ENCODE peak calls at places on chromosomes 12 and 14, in nine cellular contexts. W, V, U, Q, D, I, N, X and Y are unnamed samples. For H3K4me1, the result is how much of the 10 kb centered on the place peaks cover.

GRCh38 chr12:10562306-10562933 is 51.0 kb downstream of the MAGOHB start:
- DNase-seq in U (no peak), Q (no peak), W (peak), X (no peak), D (no peak), N (no peak), I (no peak), V (no peak), Y (no peak)

GRCh38 chr12:93379432-93380308 is 1.9 kb downstream of the NUDT4 start:
- DNase-seq in N (no peak), Q (no peak), I (no peak), W (no peak), D (no peak), V (no peak), U (no peak), X (no peak), Y (no peak)

GRCh38 chr12:22410497-22410896 is 76.0 kb upstream of the ST8SIA1 start:
- DNase-seq in I (no peak), X (no peak), U (no peak), D (no peak), N (no peak), V (no peak), Q (no peak), W (no peak), Y (no peak)

GRCh38 chr12:58342736-58343135 is 401.4 kb downstream of the ATP23 start:
- DNase-seq in N (no peak), I (no peak), U (no peak), X (no peak), W (no peak), Q (no peak), V (no peak), D (no peak), Y (no peak)

GRCh38 chr14:55532645-55533309 is 47.2 kb upstream of the KTN1 start:
- DNase-seq in I (no peak), U (no peak), D (no peak), Q (no peak), V (no peak), W (peak), X (no peak), N (no peak), Y (no peak)

GRCh38 chr14:88535149-88535548 is 19.7 kb downstream of the PTPN21 start:
- DNase-seq in N (no peak), V (no peak), I (no peak), X (no peak), D (no peak), W (no peak), U (no peak), Q (no peak), Y (no peak)

GRCh38 chr14:32400480-32400879 is 71.4 kb downstream of the AKAP6 start:
- DNase-seq in N (no peak), D (no peak), I (no peak), W (no peak), Q (no peak), V (no peak), X (no peak), U (no peak), Y (no peak)

GRCh38 chr12:55780695-55781094 is 36.8 kb downstream of the SARNP start:
- DNase-seq in V (no peak), I (no peak), U (no peak), W (no peak), N (no peak), X (no peak), Q (no peak), D (no peak), Y (no peak)

GRCh38 chr12:123808167-123808566 is 46.1 kb downstream of the DNAH10 start:
- DNase-seq in N (no peak), U (no peak), D (no peak), V (no peak), X (no peak), W (no peak), Q (peak), I (no peak), Y (peak)

GRCh38 chr12:47102845-47103666 is 23.3 kb upstream of the AMIGO2 start:
- DNase-seq in I (no peak), Q (no peak), D (no peak), N (no peak), V (no peak), W (no peak), X (no peak), U (no peak), Y (no peak)

GRCh38 chr14:36517242-36518030 is 2.6 kb downstream of the NKX2-1 start:
- DNase-seq in U (no peak), N (no peak), V (no peak), Q (no peak), I (no peak), D (no peak), X (peak), W (no peak), Y (no peak)

GRCh38 chr12:103128862-103129501 is 171.5 kb downstream of the ASCL1 start:
- DNase-seq in V (no peak), N (no peak), D (no peak), Q (no peak), X (no peak), U (no peak), W (no peak), I (no peak), Y (no peak)

GRCh38 chr12:95215925-95216324 is 1.3 kb downstream of the FGD6 start:
- DNase-seq in D (no peak), W (no peak), Q (no peak), U (no peak), I (no peak), X (no peak), N (no peak), V (no peak), Y (no peak)

GRCh38 chr14:72613196-72613974 is 280.5 kb downstream of the DPF3 start:
- DNase-seq in D (peak), U (no peak), X (peak), Q (peak), W (no peak), N (no peak), I (no peak), V (peak), Y (no peak)

GRCh38 chr12:28708918-28709371 is 440.1 kb upstream of the FAR2 start:
- DNase-seq in W (no peak), X (no peak), U (no peak), Q (no peak), V (no peak), D (no peak), N (no peak), I (no peak), Y (no peak)

GRCh38 chr12:50533203-50533584 is 28.4 kb downstream of the DIP2B start:
- DNase-seq in I (no peak), Q (no peak), X (no peak), V (no peak), U (no peak), N (no peak), D (no peak), W (no peak), Y (no peak)

GRCh38 chr12:5177731-5178130 is 134.1 kb downstream of the KCNA5 start:
- DNase-seq in X (no peak), Q (no peak), N (no peak), U (no peak), V (no peak), W (no peak), I (no peak), D (no peak), Y (no peak)

GRCh38 chr14:92387610-92388009 is 64.6 kb downstream of the SLC24A4 start:
- DNase-seq in V (no peak), N (no peak), W (no peak), X (no peak), U (no peak), Q (no peak), D (no peak), I (no peak), Y (no peak)

GRCh38 chr12:127272864-127273263 is 994.1 kb upstream of the TMEM132C start:
- DNase-seq in U (no peak), V (no peak), N (no peak), I (no peak), X (no peak), W (no peak), D (no peak), Q (no peak), Y (no peak)

GRCh38 chr12:68317047-68317667 is 15.0 kb downstream of the MDM1 start:
- DNase-seq in I (no peak), V (no peak), U (no peak), W (no peak), Q (peak), N (no peak), D (no peak), X (no peak), Y (no peak)

GRCh38 chr14:68088463-68088862 is 268.9 kb downstream of the RAD51B start:
- DNase-seq in N (no peak), V (no peak), I (no peak), D (peak), W (no peak), U (no peak), Q (no peak), X (no peak), Y (no peak)

GRCh38 chr14:93832665-93833064 is 44.4 kb upstream of the PRIMA1 start:
- DNase-seq in N (no peak), U (no peak), W (no peak), X (peak), V (peak), Q (peak), I (no peak), D (no peak), Y (no peak)

DNA sequence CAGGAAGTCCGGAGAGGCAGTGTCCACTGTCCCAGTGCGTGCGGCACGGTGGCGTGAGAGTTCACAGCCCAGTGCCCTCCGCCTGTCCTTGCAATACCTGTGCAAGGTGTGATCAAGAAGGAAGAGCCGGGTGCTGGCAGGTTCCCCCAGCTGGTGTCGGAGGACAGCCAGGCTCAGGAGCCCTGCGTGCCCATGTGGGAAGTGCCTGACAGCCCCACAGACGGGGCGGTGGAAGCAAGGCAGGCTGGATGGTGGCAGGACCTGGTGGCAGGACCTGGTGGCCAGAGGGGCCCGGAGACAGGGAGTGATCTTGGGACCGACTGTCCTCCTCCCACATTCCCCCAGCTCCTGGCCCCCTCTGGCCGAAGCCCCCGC is 16.4 kb downstream of the NOC4L start:
- DNase-seq in W (no peak), Q (no peak), V (no peak), U (no peak), X (no peak), I (peak), D (peak), N (no peak), Y (no peak)
- H3K4me1 ChIP-seq in W (under half), Q (under half), V (under half), U (under half), X (under half), I (under half), D (under half), N (under half), Y (under half)

GRCh38 chr12:6919588-6919987 is 5.2 kb downstream of the ENO2 start:
- DNase-seq in W (no peak), U (no peak), I (peak), V (no peak), Q (no peak), N (no peak), X (peak), D (no peak), Y (no peak)
- H3K4me1 ChIP-seq in W (under half), U (under half), I (under half), V (under half), Q (under half), N (under half), X (under half), D (under half), Y (under half)

GRCh38 chr12:75480469-75480949 is at the start of gene GLIPR1:
- DNase-seq in D (peak), I (peak), Q (no peak), W (no peak), N (peak), U (peak), V (peak), X (peak), Y (no peak)
- H3K4me1 ChIP-seq in D (under half), I (under half), Q (under half), W (under half), N (half or more), U (half or more), V (under half), X (under half), Y (under half)

GRCh38 chr14:98185036-98185435 is 1087.0 kb downstream of the BCL11B start:
- DNase-seq in N (no peak), W (no peak), V (no peak), D (no peak), I (no peak), X (no peak), Q (no peak), U (no peak), Y (no peak)

GRCh38 chr14:98189077-98189476 is 1082.9 kb downstream of the BCL11B start:
- DNase-seq in U (no peak), D (no peak), X (no peak), I (no peak), Q (no peak), V (no peak), W (no peak), N (no peak), Y (no peak)

GRCh38 chr14:98186140-98186539 is 1085.9 kb downstream of the BCL11B start:
- DNase-seq in W (no peak), V (no peak), D (no peak), Q (no peak), N (no peak), U (no peak), X (no peak), I (no peak), Y (no peak)

GRCh38 chr14:98189521-98189920 is 1082.5 kb downstream of the BCL11B start:
- DNase-seq in I (no peak), N (no peak), V (no peak), D (no peak), Q (no peak), X (no peak), W (no peak), U (peak), Y (no peak)

DNA sequence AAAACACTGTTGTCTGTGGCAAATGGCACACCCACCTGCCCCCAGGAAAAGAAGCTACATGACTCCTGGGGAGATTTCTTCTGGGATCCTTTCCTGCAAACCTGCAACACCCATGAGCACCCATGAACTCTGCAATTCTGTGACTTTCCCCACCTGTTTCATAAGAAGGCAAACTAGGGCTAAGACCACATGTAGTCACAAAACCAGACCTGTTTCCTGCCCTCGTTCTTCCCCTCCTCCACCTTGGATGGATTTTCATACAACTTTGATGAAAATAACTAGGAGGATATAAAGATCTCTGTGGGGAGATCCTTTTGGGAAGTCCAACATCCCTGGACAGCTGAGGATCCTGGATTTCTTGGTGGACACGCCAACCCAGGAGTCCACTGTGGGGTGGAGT is 1084.7 kb downstream of the BCL11B start:
- DNase-seq in V (no peak), I (no peak), W (no peak), D (no peak), N (no peak), U (no peak), X (no peak), Q (no peak), Y (no peak)
- H3K4me1 ChIP-seq in V (under half), I (under half), W (under half), D (under half), N (half or more), U (half or more), X (under half), Q (under half), Y (under half)

DNA sequence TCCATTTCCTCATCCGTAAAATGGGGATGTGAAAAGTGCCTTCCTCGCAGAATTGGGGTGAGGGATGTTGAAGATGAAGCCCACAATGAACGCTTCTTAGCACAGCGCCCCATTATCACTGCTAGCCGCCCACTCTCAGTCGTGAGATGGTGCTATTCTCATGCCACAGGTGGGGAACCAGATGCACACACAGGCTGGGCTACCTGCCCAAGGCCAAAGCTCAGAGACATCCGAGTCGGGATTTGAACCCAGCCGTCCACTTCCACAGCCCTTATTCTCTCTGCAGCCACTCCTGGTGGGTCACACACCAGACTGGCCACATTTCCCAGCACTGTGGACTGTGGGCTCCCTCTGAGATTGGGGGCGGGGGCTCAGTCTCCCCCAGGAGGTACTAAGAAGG is 55.8 kb downstream of the BCL11B start:
- DNase-seq in U (no peak), D (no peak), X (no peak), V (no peak), I (no peak), W (no peak), Q (no peak), N (no peak), Y (no peak)
- H3K4me1 ChIP-seq in U (half or more), D (under half), X (under half), V (under half), I (under half), W (under half), Q (under half), N (half or more), Y (under half)

DNA sequence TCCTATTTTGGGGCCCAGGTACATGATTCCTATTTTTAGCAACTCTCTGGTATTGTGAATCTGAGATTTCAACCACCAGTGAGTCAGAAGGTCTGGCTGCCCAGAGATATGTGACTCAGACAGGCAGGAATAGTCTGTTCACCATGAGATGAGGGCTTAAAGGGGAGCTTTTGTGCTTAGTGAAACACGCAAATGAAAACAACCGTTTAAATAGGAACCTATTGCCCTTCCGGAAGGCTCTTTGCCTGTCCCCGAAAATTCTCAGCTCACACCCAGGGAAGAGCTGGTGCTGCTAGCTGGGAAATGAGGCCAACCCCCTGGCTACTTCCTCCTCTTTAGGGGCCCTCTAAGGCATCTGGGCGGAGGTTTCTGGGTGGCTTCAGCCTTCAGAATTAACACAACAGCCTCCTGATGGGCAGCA is 283.6 kb downstream of the CACNA1C start:
- DNase-seq in V (no peak), U (no peak), N (no peak), X (no peak), Q (no peak), W (no peak), D (no peak), I (no peak), Y (no peak)
- H3K4me1 ChIP-seq in V (under half), U (under half), N (under half), X (under half), Q (under half), W (under half), D (half or more), I (under half), Y (under half)